ENCODE peak calls at places on chromosomes 4 and X, in six cellular contexts. K is breast epithelium, D is uterus, S is transverse colon, Y is DND-41, C is mesendoderm. X is an unnamed sample. For H3K36me3, the result is how much of the 10 kb centered on the place peaks cover.

GRCh38 chr4:125594203-125594602 is 279.4 kb downstream of the FAT4 start:
- DNase-seq in K (no peak), D (no peak), S (no peak), Y (no peak), C (no peak), X (no peak)

GRCh38 chr4:41160010-41160789 is 54.1 kb downstream of the APBB2 start:
- DNase-seq in K (no peak), D (peak), S (no peak), Y (no peak), C (peak), X (no peak)

GRCh38 chrX:115503099-115503498 is 57.9 kb upstream of the PLS3 start:
- DNase-seq in K (no peak), D (no peak), S (no peak), Y (no peak), C (no peak), X (no peak)

GRCh38 chr4:136650541-136651277 is 881.6 kb downstream of the PCDH18 start:
- DNase-seq in K (no peak), D (no peak), S (no peak), Y (peak), C (peak), X (no peak)

GRCh38 chrX:12999422-12999821 is 24.5 kb downstream of the TMSB4X start:
- DNase-seq in K (no peak), D (no peak), S (no peak), Y (peak), C (no peak), X (no peak)

GRCh38 chr4:89712141-89712540 is 124.8 kb downstream of the SNCA start:
- DNase-seq in K (no peak), D (no peak), S (no peak), Y (no peak), C (no peak), X (no peak)

GRCh38 chr4:109574931-109575804 is 15.1 kb downstream of the MCUB start:
- DNase-seq in K (no peak), D (no peak), S (no peak), Y (peak), C (no peak), X (no peak)

GRCh38 chrX:31500920-31501319 is 429.1 kb upstream of the FTHL17 start:
- DNase-seq in K (no peak), D (no peak), S (no peak), Y (no peak), C (peak), X (no peak)

GRCh38 chr4:163548481-163549243 is 54.2 kb downstream of the TMA16 start:
- DNase-seq in K (no peak), D (no peak), S (no peak), Y (peak), C (peak), X (no peak)

GRCh38 chr4:139503622-139504166 is 49.8 kb downstream of the RAB33B start:
- DNase-seq in K (no peak), D (no peak), S (no peak), Y (no peak), C (no peak), X (no peak)

GRCh38 chrX:49184294-49185061 is 1.7 kb downstream of the PRICKLE3 start:
- DNase-seq in K (peak), D (peak), S (peak), Y (no peak), C (peak), X (peak)

GRCh38 chrX:48498374-48498809 is 10.4 kb upstream of the PORCN start:
- DNase-seq in K (no peak), D (no peak), S (no peak), Y (no peak), C (no peak), X (no peak)

GRCh38 chr4:76691767-76692689 is 205.9 kb downstream of the SOWAHB start:
- DNase-seq in K (no peak), D (no peak), S (peak), Y (no peak), C (no peak), X (no peak)

GRCh38 chr4:75729836-75730235 is 5.5 kb downstream of the USO1 start:
- DNase-seq in K (no peak), D (no peak), S (no peak), Y (no peak), C (no peak), X (no peak)

GRCh38 chr4:16245241-16245640 is 19.0 kb upstream of the TAPT1 start:
- DNase-seq in K (no peak), D (no peak), S (no peak), Y (no peak), C (peak), X (no peak)

GRCh38 chrX:72053508-72053907 is 78.2 kb downstream of the RTL5 start:
- DNase-seq in K (no peak), D (no peak), S (no peak), Y (no peak), C (no peak), X (no peak)
- H3K4me3 ChIP-seq in K (no peak), D (no peak), S (no peak), Y (no peak), C (no peak), X (no peak)

GRCh38 chr4:153090670-153091385 is 113.4 kb upstream of the TRIM2 start:
- DNase-seq in K (no peak), D (no peak), S (no peak), Y (no peak), C (no peak), X (no peak)
- H3K27ac ChIP-seq in K (no peak), D (no peak), S (no peak), Y (no peak), C (no peak), X (no peak)

GRCh38 chr4:47536956-47537355 is 51.9 kb downstream of the ATP10D start:
- DNase-seq in K (no peak), D (no peak), S (no peak), Y (no peak), C (no peak), X (no peak)
- H3K36me3 ChIP-seq in K (under half), D (under half), S (under half), Y (half or more), C (under half), X (under half)

GRCh38 chr4:67699603-67700002 is 1.4 kb downstream of the UBA6 start:
- DNase-seq in K (no peak), D (no peak), S (no peak), Y (no peak), C (no peak), X (no peak)
- H3K4me3 ChIP-seq in K (peak), D (no peak), S (no peak), Y (peak), C (no peak), X (peak)

GRCh38 chrX:23752740-23753435 is 9.8 kb upstream of the ACOT9 start:
- DNase-seq in K (no peak), D (no peak), S (no peak), Y (no peak), C (no peak), X (no peak)

GRCh38 chrX:23754664-23755063 is 11.6 kb upstream of the ACOT9 start:
- DNase-seq in K (no peak), D (no peak), S (no peak), Y (no peak), C (no peak), X (no peak)

DNA sequence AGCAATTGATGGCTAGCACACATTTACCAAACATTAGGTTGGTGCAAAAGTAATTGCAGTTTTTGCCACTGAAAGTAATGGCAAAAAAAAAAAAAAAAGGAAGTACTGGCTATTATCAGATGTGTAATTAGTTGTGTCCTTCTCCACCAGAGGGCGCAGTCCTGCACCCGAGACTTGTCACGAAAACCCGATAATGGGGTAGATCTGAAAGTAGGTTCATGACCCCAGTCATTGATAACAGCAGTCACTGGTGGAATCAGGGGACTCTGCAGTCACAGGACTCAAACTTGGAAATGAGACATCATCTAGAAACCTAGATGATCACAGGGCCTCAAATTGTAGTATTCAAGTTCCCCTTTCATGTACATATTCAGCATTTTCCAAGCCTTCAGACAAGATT is 13.1 kb upstream of the ACOT9 start:
- DNase-seq in K (no peak), D (peak), S (peak), Y (peak), C (peak), X (no peak)
- H3K27ac ChIP-seq in K (no peak), D (no peak), S (no peak), Y (no peak), C (no peak), X (no peak)

GRCh38 chr4:182556576-182556975 is 313.4 kb downstream of the TENM3 start:
- DNase-seq in K (no peak), D (no peak), S (no peak), Y (no peak), C (peak), X (no peak)

GRCh38 chr4:182564966-182565365 is 321.8 kb downstream of the TENM3 start:
- DNase-seq in K (no peak), D (no peak), S (no peak), Y (no peak), C (no peak), X (no peak)

GRCh38 chr4:182555997-182556418 is 312.8 kb downstream of the TENM3 start:
- DNase-seq in K (no peak), D (peak), S (no peak), Y (no peak), C (peak), X (no peak)

GRCh38 chr4:182562350-182562749 is 319.1 kb downstream of the TENM3 start:
- DNase-seq in K (no peak), D (no peak), S (no peak), Y (no peak), C (no peak), X (no peak)

GRCh38 chr4:182560358-182560757 is 317.2 kb downstream of the TENM3 start:
- DNase-seq in K (no peak), D (no peak), S (no peak), Y (no peak), C (peak), X (no peak)
- H3K36me3 ChIP-seq in K (under half), D (under half), S (under half), Y (under half), C (under half), X (under half)

DNA sequence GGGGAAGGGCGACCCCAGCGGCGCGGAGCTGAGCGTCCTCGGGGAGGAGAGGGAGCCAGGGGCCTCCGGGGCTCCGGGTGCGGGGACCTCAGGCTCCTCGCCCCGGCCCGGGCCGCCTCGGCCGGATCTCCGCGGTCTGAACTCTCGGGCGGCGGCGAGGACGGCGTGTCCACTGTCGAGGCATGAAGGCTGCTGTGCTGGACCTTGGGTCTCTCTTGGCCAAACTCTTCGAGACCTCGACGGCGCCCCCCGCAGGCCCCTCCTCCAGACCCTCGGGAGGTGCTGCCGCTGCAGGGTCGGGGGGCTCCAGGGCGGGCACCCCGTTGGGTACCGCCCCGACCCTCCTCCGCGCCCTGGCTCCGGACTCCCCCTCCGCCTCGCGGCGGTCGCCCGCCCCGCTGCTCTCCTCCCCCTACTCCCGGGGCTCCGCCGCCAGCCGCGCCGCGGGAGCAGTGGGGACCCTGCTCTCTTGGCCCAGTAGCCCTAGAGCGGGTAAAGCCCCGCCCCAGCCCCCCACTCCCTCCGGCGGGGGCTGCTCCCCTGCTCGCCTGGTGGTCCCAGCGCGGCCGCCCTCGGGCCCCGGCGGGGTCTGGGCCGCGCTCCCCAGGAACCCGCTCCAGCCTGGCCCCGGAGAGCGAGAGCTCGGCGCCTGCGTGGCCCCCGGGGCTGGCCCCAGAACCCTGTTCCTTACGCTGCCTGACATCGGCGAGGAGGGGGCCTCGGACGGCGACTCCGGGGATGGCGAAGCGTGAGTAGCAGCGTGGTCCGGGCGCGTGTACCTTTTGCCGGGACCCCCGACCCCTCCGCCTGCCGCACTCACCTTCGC is 604 bp downstream of the FAM149A start:
- DNase-seq in K (no peak), D (peak), S (peak), Y (no peak), C (peak), X (no peak)
- H3K4me3 ChIP-seq in K (peak), D (peak), S (peak), Y (no peak), C (peak), X (peak)

GRCh38 chrX:119757646-119757978 is 776 bp upstream of the SOWAHD start:
- DNase-seq in K (no peak), D (no peak), S (no peak), Y (no peak), C (no peak), X (no peak)
- H3K27ac ChIP-seq in K (no peak), D (no peak), S (peak), Y (peak), C (no peak), X (no peak)

GRCh38 chr4:3193531-3194203 is 55.3 kb upstream of the MSANTD1 start:
- DNase-seq in K (no peak), D (no peak), S (no peak), Y (no peak), C (no peak), X (no peak)

GRCh38 chr4:3189459-3189858 is 59.5 kb upstream of the MSANTD1 start:
- DNase-seq in K (no peak), D (no peak), S (no peak), Y (no peak), C (no peak), X (no peak)

GRCh38 chr4:3192188-3192587 is 56.8 kb upstream of the MSANTD1 start:
- DNase-seq in K (no peak), D (no peak), S (no peak), Y (no peak), C (no peak), X (no peak)

GRCh38 chr4:3190549-3190948 is 58.4 kb upstream of the MSANTD1 start:
- DNase-seq in K (no peak), D (no peak), S (no peak), Y (no peak), C (no peak), X (no peak)

GRCh38 chr4:3192827-3193226 is 56.1 kb upstream of the MSANTD1 start:
- DNase-seq in K (no peak), D (no peak), S (no peak), Y (no peak), C (no peak), X (no peak)
- H3K36me3 ChIP-seq in K (under half), D (under half), S (under half), Y (half or more), C (under half), X (under half)

X was measured in thoracic aorta.